ENCODE peak calls at places on chromosomes 4 and X, in seven cellular contexts. One of them, this sample, is unnamed.

GRCh38 chrX:39418132-39418935 is 617.1 kb downstream of the MID1IP1 start:
- DNase-seq in IMR-90: no peak
- DNase-seq in SJSA1: no peak
- DNase-seq in T-helper 1 cell: no peak
- DNase-seq in coronary artery: no peak
- DNase-seq in stimulated activated CD8-positive, alpha-beta memory T cell treated with anti-CD3 and anti-CD28 coated beads, Interleukin-15, amount 100 ng/mL, for 4 hours: no peak
- DNase-seq in SK-N-SH: no peak
- DNase-seq in this sample: no peak

GRCh38 chr4:168453146-168453545 is 27.1 kb downstream of the DDX60L start:
- DNase-seq in IMR-90: no peak
- DNase-seq in SJSA1: no peak
- DNase-seq in T-helper 1 cell: no peak
- DNase-seq in coronary artery: no peak
- DNase-seq in stimulated activated CD8-positive, alpha-beta memory T cell treated with anti-CD3 and anti-CD28 coated beads, Interleukin-15, amount 100 ng/mL, for 4 hours: no peak
- DNase-seq in SK-N-SH: no peak
- DNase-seq in this sample: no peak

GRCh38 chr4:76803522-76803921 is 94.4 kb downstream of the SOWAHB start:
- DNase-seq in IMR-90: peak
- DNase-seq in SJSA1: peak
- DNase-seq in T-helper 1 cell: no peak
- DNase-seq in coronary artery: no peak
- DNase-seq in stimulated activated CD8-positive, alpha-beta memory T cell treated with anti-CD3 and anti-CD28 coated beads, Interleukin-15, amount 100 ng/mL, for 4 hours: no peak
- DNase-seq in SK-N-SH: no peak
- DNase-seq in this sample: no peak

GRCh38 chr4:118682928-118683327 is 2.3 kb upstream of the METTL14 start:
- DNase-seq in IMR-90: peak
- DNase-seq in SJSA1: no peak
- DNase-seq in T-helper 1 cell: no peak
- DNase-seq in coronary artery: no peak
- DNase-seq in stimulated activated CD8-positive, alpha-beta memory T cell treated with anti-CD3 and anti-CD28 coated beads, Interleukin-15, amount 100 ng/mL, for 4 hours: no peak
- DNase-seq in SK-N-SH: peak
- DNase-seq in this sample: no peak

GRCh38 chr4:168555437-168555836 is 58.6 kb downstream of the PALLD start:
- DNase-seq in IMR-90: no peak
- DNase-seq in SJSA1: no peak
- DNase-seq in T-helper 1 cell: no peak
- DNase-seq in coronary artery: no peak
- DNase-seq in stimulated activated CD8-positive, alpha-beta memory T cell treated with anti-CD3 and anti-CD28 coated beads, Interleukin-15, amount 100 ng/mL, for 4 hours: no peak
- DNase-seq in SK-N-SH: no peak
- DNase-seq in this sample: no peak

GRCh38 chr4:150286656-150287055 is 208.4 kb downstream of the DCLK2 start:
- DNase-seq in IMR-90: no peak
- DNase-seq in SJSA1: no peak
- DNase-seq in T-helper 1 cell: no peak
- DNase-seq in coronary artery: no peak
- DNase-seq in stimulated activated CD8-positive, alpha-beta memory T cell treated with anti-CD3 and anti-CD28 coated beads, Interleukin-15, amount 100 ng/mL, for 4 hours: no peak
- DNase-seq in SK-N-SH: no peak
- DNase-seq in this sample: no peak

GRCh38 chr4:78079701-78080430 is 22.7 kb downstream of the FRAS1 start:
- DNase-seq in IMR-90: no peak
- DNase-seq in SJSA1: no peak
- DNase-seq in T-helper 1 cell: no peak
- DNase-seq in coronary artery: no peak
- DNase-seq in stimulated activated CD8-positive, alpha-beta memory T cell treated with anti-CD3 and anti-CD28 coated beads, Interleukin-15, amount 100 ng/mL, for 4 hours: no peak
- DNase-seq in SK-N-SH: no peak
- DNase-seq in this sample: no peak

GRCh38 chr4:28225689-28226353 is 1365.2 kb downstream of the STIM2 start:
- DNase-seq in IMR-90: no peak
- DNase-seq in SJSA1: no peak
- DNase-seq in T-helper 1 cell: no peak
- DNase-seq in coronary artery: no peak
- DNase-seq in stimulated activated CD8-positive, alpha-beta memory T cell treated with anti-CD3 and anti-CD28 coated beads, Interleukin-15, amount 100 ng/mL, for 4 hours: no peak
- DNase-seq in SK-N-SH: no peak
- DNase-seq in this sample: no peak

GRCh38 chr4:81541546-81541945 is 69.8 kb upstream of the RASGEF1B start:
- DNase-seq in IMR-90: no peak
- DNase-seq in SJSA1: no peak
- DNase-seq in T-helper 1 cell: no peak
- DNase-seq in coronary artery: no peak
- DNase-seq in stimulated activated CD8-positive, alpha-beta memory T cell treated with anti-CD3 and anti-CD28 coated beads, Interleukin-15, amount 100 ng/mL, for 4 hours: no peak
- DNase-seq in SK-N-SH: no peak
- DNase-seq in this sample: no peak

GRCh38 chrX:150569155-150569477 is 695 bp downstream of the MTM1 start:
- DNase-seq in IMR-90: peak
- DNase-seq in SJSA1: no peak
- DNase-seq in T-helper 1 cell: peak
- DNase-seq in coronary artery: no peak
- DNase-seq in stimulated activated CD8-positive, alpha-beta memory T cell treated with anti-CD3 and anti-CD28 coated beads, Interleukin-15, amount 100 ng/mL, for 4 hours: no peak
- DNase-seq in SK-N-SH: no peak
- DNase-seq in this sample: peak

GRCh38 chr4:25628441-25628840 is 27.2 kb upstream of the SLC34A2 start:
- DNase-seq in IMR-90: no peak
- DNase-seq in SJSA1: no peak
- DNase-seq in T-helper 1 cell: no peak
- DNase-seq in coronary artery: no peak
- DNase-seq in stimulated activated CD8-positive, alpha-beta memory T cell treated with anti-CD3 and anti-CD28 coated beads, Interleukin-15, amount 100 ng/mL, for 4 hours: no peak
- DNase-seq in SK-N-SH: no peak
- DNase-seq in this sample: no peak

GRCh38 chr4:10157478-10158354 is 41.1 kb upstream of the WDR1 start:
- DNase-seq in IMR-90: peak
- DNase-seq in SJSA1: peak
- DNase-seq in T-helper 1 cell: peak
- DNase-seq in coronary artery: no peak
- DNase-seq in stimulated activated CD8-positive, alpha-beta memory T cell treated with anti-CD3 and anti-CD28 coated beads, Interleukin-15, amount 100 ng/mL, for 4 hours: no peak
- DNase-seq in SK-N-SH: peak
- DNase-seq in this sample: no peak

GRCh38 chr4:76981649-76982048 is 32.1 kb downstream of the SEPTIN11 start:
- DNase-seq in IMR-90: peak
- DNase-seq in SJSA1: no peak
- DNase-seq in T-helper 1 cell: no peak
- DNase-seq in coronary artery: no peak
- DNase-seq in stimulated activated CD8-positive, alpha-beta memory T cell treated with anti-CD3 and anti-CD28 coated beads, Interleukin-15, amount 100 ng/mL, for 4 hours: no peak
- DNase-seq in SK-N-SH: no peak
- DNase-seq in this sample: no peak

GRCh38 chr4:73985528-73985852 is 2.5 kb downstream of the PPBP start:
- DNase-seq in IMR-90: no peak
- DNase-seq in SJSA1: no peak
- DNase-seq in T-helper 1 cell: no peak
- DNase-seq in coronary artery: no peak
- DNase-seq in stimulated activated CD8-positive, alpha-beta memory T cell treated with anti-CD3 and anti-CD28 coated beads, Interleukin-15, amount 100 ng/mL, for 4 hours: no peak
- DNase-seq in SK-N-SH: no peak
- DNase-seq in this sample: no peak

GRCh38 chrX:32538554-32538953 is 672.8 kb downstream of the DMD start:
- DNase-seq in IMR-90: no peak
- DNase-seq in SJSA1: no peak
- DNase-seq in T-helper 1 cell: no peak
- DNase-seq in coronary artery: no peak
- DNase-seq in stimulated activated CD8-positive, alpha-beta memory T cell treated with anti-CD3 and anti-CD28 coated beads, Interleukin-15, amount 100 ng/mL, for 4 hours: no peak
- DNase-seq in SK-N-SH: no peak
- DNase-seq in this sample: no peak

GRCh38 chr4:71566856-71567255 is 217.0 kb downstream of the GC start:
- DNase-seq in IMR-90: no peak
- DNase-seq in SJSA1: no peak
- DNase-seq in T-helper 1 cell: no peak
- DNase-seq in coronary artery: no peak
- DNase-seq in stimulated activated CD8-positive, alpha-beta memory T cell treated with anti-CD3 and anti-CD28 coated beads, Interleukin-15, amount 100 ng/mL, for 4 hours: no peak
- DNase-seq in SK-N-SH: no peak
- DNase-seq in this sample: no peak

GRCh38 chr4:36854554-36854953 is 390.0 kb upstream of the NWD2 start:
- DNase-seq in IMR-90: no peak
- DNase-seq in SJSA1: no peak
- DNase-seq in T-helper 1 cell: no peak
- DNase-seq in coronary artery: no peak
- DNase-seq in stimulated activated CD8-positive, alpha-beta memory T cell treated with anti-CD3 and anti-CD28 coated beads, Interleukin-15, amount 100 ng/mL, for 4 hours: no peak
- DNase-seq in SK-N-SH: no peak
- DNase-seq in this sample: no peak